ENCODE peak calls at places on chromosome 2, in six cellular contexts. S, T, G, P, B and Z are unnamed samples.

GRCh38 chr2:237171396-237171795 is 85.7 kb downstream of the COPS8 start:
- DNase-seq in T (peak), S (peak), G (no peak), P (no peak), B (no peak), Z (no peak)

GRCh38 chr2:67716895-67717294 is 319.8 kb downstream of the ETAA1 start:
- DNase-seq in G (no peak), P (no peak), S (peak), T (no peak), B (no peak), Z (no peak)

GRCh38 chr2:102839668-102840388 is 78.0 kb downstream of the TMEM182 start:
- DNase-seq in G (peak), S (peak), P (no peak), B (no peak), T (peak), Z (no peak)

GRCh38 chr2:217394510-217395351 is 534.9 kb upstream of the TNP1 start:
- DNase-seq in T (no peak), S (peak), B (no peak), G (no peak), P (no peak), Z (no peak)

GRCh38 chr2:229257980-229258379 is 13.1 kb downstream of the PID1 start:
- DNase-seq in T (no peak), P (no peak), B (no peak), G (no peak), S (no peak), Z (no peak)

GRCh38 chr2:18078206-18078605 is 199.7 kb downstream of the KCNS3 start:
- DNase-seq in B (no peak), G (no peak), P (no peak), T (no peak), S (no peak), Z (no peak)

GRCh38 chr2:190080527-190081049 is 18.1 kb upstream of the MSTN start:
- DNase-seq in S (no peak), T (no peak), P (no peak), B (no peak), G (no peak), Z (no peak)

GRCh38 chr2:47026738-47027531 is 111.3 kb upstream of the MCFD2 start:
- DNase-seq in B (no peak), G (no peak), S (no peak), T (no peak), P (no peak), Z (no peak)

GRCh38 chr2:238895361-238895882 is 47.5 kb downstream of the TWIST2 start:
- DNase-seq in S (peak), G (no peak), T (peak), B (no peak), P (no peak), Z (no peak)

GRCh38 chr2:71531522-71532047 is 78.2 kb downstream of the DYSF start:
- DNase-seq in P (no peak), S (peak), B (no peak), T (no peak), G (peak), Z (no peak)

GRCh38 chr2:195779491-195779890 is 122.5 kb downstream of the SLC39A10 start:
- DNase-seq in T (no peak), G (no peak), B (no peak), P (no peak), S (no peak), Z (no peak)

GRCh38 chr2:164898475-164898874 is 56.9 kb downstream of the SLC38A11 start:
- DNase-seq in G (no peak), T (peak), S (peak), P (no peak), B (no peak), Z (no peak)

GRCh38 chr2:237341872-237342271 is 72.1 kb downstream of the COL6A3 start:
- DNase-seq in P (no peak), G (no peak), B (no peak), S (peak), T (no peak), Z (no peak)

GRCh38 chr2:216351172-216351925 is 20.9 kb downstream of the MARCHF4 start:
- DNase-seq in S (no peak), G (no peak), B (no peak), T (no peak), P (no peak), Z (no peak)

GRCh38 chr2:240293126-240293864 is 142.2 kb upstream of the GPC1 start:
- DNase-seq in B (no peak), T (no peak), P (no peak), G (peak), S (no peak), Z (no peak)

GRCh38 chr2:82690757-82691411 is 1768.2 kb downstream of the SUCLG1 start:
- DNase-seq in G (no peak), B (no peak), P (no peak), T (no peak), S (no peak), Z (no peak)

GRCh38 chr2:205235434-205235833 is 446.9 kb upstream of the NRP2 start:
- DNase-seq in B (no peak), T (no peak), G (no peak), S (no peak), P (no peak), Z (no peak)

GRCh38 chr2:216765810-216766259 is 70.5 kb upstream of the IGFBP5 start:
- DNase-seq in B (no peak), T (no peak), S (no peak), P (no peak), G (peak), Z (no peak)

GRCh38 chr2:240820607-240821428 is 799 bp upstream of the KIF1A start:
- DNase-seq in B (no peak), G (peak), S (no peak), P (no peak), T (peak), Z (no peak)

GRCh38 chr2:24919100-24919976 is 699 bp downstream of the ADCY3 start:
- DNase-seq in G (no peak), P (no peak), S (peak), T (peak), B (peak), Z (peak)

GRCh38 chr2:31965094-31965493 is 45.7 kb downstream of the MEMO1 start:
- DNase-seq in P (no peak), S (no peak), T (no peak), G (no peak), B (no peak), Z (no peak)

GRCh38 chr2:213834746-213835145 is 550.5 kb downstream of the SPAG16 start:
- DNase-seq in S (peak), G (no peak), B (no peak), T (no peak), P (no peak), Z (no peak)

GRCh38 chr2:45839388-45840251 is 188.1 kb downstream of the PRKCE start:
- DNase-seq in P (no peak), B (no peak), S (peak), G (no peak), T (no peak), Z (no peak)